ENCODE peak calls at places on chromosome 11, in seven cellular contexts. N, R, D, J, O, I and C are unnamed samples.

GRCh38 chr11:44333271-44334218 is 23.6 kb upstream of the ALX4 start:
- DNase-seq in N (no peak), R (no peak), J (no peak), I (no peak), O (no peak), D (no peak), C (no peak)

GRCh38 chr11:117851852-117852251 is 24.6 kb downstream of the FXYD6 start:
- DNase-seq in N (no peak), J (peak), I (no peak), R (no peak), D (no peak), O (no peak), C (no peak)

GRCh38 chr11:105862736-105863367 is 159.2 kb downstream of the MSANTD4 start:
- DNase-seq in I (peak), D (no peak), N (no peak), R (no peak), J (no peak), O (no peak), C (no peak)

GRCh38 chr11:65433657-65434056 is 11.1 kb downstream of the NEAT1 start:
- DNase-seq in I (no peak), O (no peak), R (no peak), J (no peak), N (no peak), D (no peak), C (no peak)

GRCh38 chr11:72308226-72309073 is 64.5 kb upstream of the PHOX2A start:
- DNase-seq in N (no peak), J (no peak), R (peak), I (no peak), D (no peak), O (no peak), C (peak)

GRCh38 chr11:9672288-9672916 is 8.5 kb downstream of the SWAP70 start:
- DNase-seq in J (no peak), O (no peak), I (no peak), R (no peak), D (no peak), N (no peak), C (no peak)

GRCh38 chr11:2166091-2166851 is 5.3 kb upstream of the INS start:
- DNase-seq in N (no peak), I (no peak), D (peak), O (peak), J (no peak), R (no peak), C (no peak)

GRCh38 chr11:69950621-69951020 is 127.5 kb upstream of the ANO1 start:
- DNase-seq in D (no peak), N (no peak), O (no peak), I (no peak), J (peak), R (no peak), C (no peak)

GRCh38 chr11:2445107-2445947 is 519 bp downstream of the KCNQ1 start:
- DNase-seq in J (peak), O (no peak), D (no peak), N (no peak), R (no peak), I (no peak), C (no peak)

GRCh38 chr11:32752001-32752400 is 42.5 kb downstream of the CCDC73 start:
- DNase-seq in I (no peak), J (no peak), R (no peak), N (no peak), D (no peak), O (no peak), C (no peak)

GRCh38 chr11:48099916-48100446 is 116.6 kb upstream of the OR4B1 start:
- DNase-seq in I (no peak), R (no peak), O (no peak), N (no peak), J (no peak), D (no peak), C (no peak)

GRCh38 chr11:77115181-77115611 is 12.6 kb downstream of the OMP start:
- DNase-seq in D (no peak), N (no peak), O (no peak), I (no peak), J (no peak), R (no peak), C (no peak)

GRCh38 chr11:29002816-29003215 is 894.6 kb downstream of the METTL15 start:
- DNase-seq in I (no peak), J (no peak), D (no peak), O (no peak), R (no peak), N (no peak), C (no peak)

GRCh38 chr11:13327421-13327820 is 49.8 kb downstream of the BMAL1 start:
- DNase-seq in I (no peak), O (no peak), R (no peak), D (no peak), J (no peak), N (no peak), C (no peak)

GRCh38 chr11:17673951-17674350 is 45.4 kb upstream of the MYOD1 start:
- DNase-seq in R (no peak), J (no peak), N (no peak), O (no peak), I (no peak), D (no peak), C (no peak)

GRCh38 chr11:61763930-61764605 is 11.6 kb downstream of the MYRF start:
- DNase-seq in I (no peak), J (no peak), D (no peak), R (no peak), N (no peak), O (no peak), C (no peak)

GRCh38 chr11:65378208-65378927 is 4.1 kb downstream of the SLC25A45 start:
- DNase-seq in D (no peak), R (no peak), N (no peak), J (no peak), I (no peak), O (no peak), C (no peak)

GRCh38 chr11:86589204-86589603 is 83.2 kb downstream of the ME3 start:
- DNase-seq in I (no peak), D (no peak), R (no peak), J (no peak), O (no peak), N (no peak), C (no peak)

GRCh38 chr11:69471329-69472052 is 10.0 kb upstream of the LINC01488 start:
- DNase-seq in O (no peak), I (no peak), J (peak), D (no peak), R (no peak), N (no peak), C (no peak)

GRCh38 chr11:66860449-66860831 is 3.6 kb downstream of the LRFN4 start:
- DNase-seq in R (no peak), J (peak), N (no peak), D (no peak), O (no peak), I (no peak), C (no peak)

GRCh38 chr11:128884054-128884453 is 7.1 kb upstream of the KCNJ5 start:
- DNase-seq in N (no peak), R (no peak), D (no peak), O (no peak), I (no peak), J (no peak), C (no peak)

GRCh38 chr11:95108159-95108611 is 18.5 kb downstream of the ENDOD1 start:
- DNase-seq in R (no peak), N (no peak), I (no peak), O (no peak), D (no peak), J (peak), C (no peak)

GRCh38 chr11:44388828-44389645 is 79.1 kb upstream of the ALX4 start:
- DNase-seq in R (no peak), J (no peak), D (no peak), O (no peak), N (no peak), I (no peak), C (no peak)

GRCh38 chr11:61917357-61918109 is at the start of gene RAB3IL1:
- DNase-seq in N (no peak), D (no peak), O (no peak), J (peak), R (no peak), I (no peak), C (no peak)

GRCh38 chr11:114291847-114292680 is 4.1 kb upstream of the NNMT start:
- DNase-seq in D (no peak), R (no peak), I (peak), O (no peak), N (no peak), J (no peak), C (no peak)

GRCh38 chr11:96794152-96794551 is 404.3 kb downstream of the JRKL start:
- DNase-seq in I (no peak), N (no peak), O (no peak), R (no peak), D (no peak), J (no peak), C (no peak)

GRCh38 chr11:47518212-47518959 is 34.5 kb downstream of the CELF1 start:
- DNase-seq in N (no peak), R (no peak), O (no peak), D (no peak), J (no peak), I (no peak), C (no peak)

GRCh38 chr11:117986981-117987495 is 844 bp downstream of the IL10RA start:
- DNase-seq in D (peak), J (no peak), I (no peak), R (no peak), O (peak), N (peak), C (no peak)

GRCh38 chr11:45806937-45807791 is 2.2 kb downstream of the SLC35C1 start:
- DNase-seq in O (no peak), J (no peak), R (no peak), N (no peak), I (no peak), D (no peak), C (no peak)

GRCh38 chr11:114171257-114172054 is 111.9 kb downstream of the ZBTB16 start:
- DNase-seq in O (no peak), D (no peak), I (no peak), J (peak), N (no peak), R (peak), C (no peak)

GRCh38 chr11:117940736-117941135 is 11.5 kb upstream of the TMPRSS13 start:
- DNase-seq in J (no peak), D (no peak), O (no peak), R (no peak), I (no peak), N (no peak), C (no peak)

GRCh38 chr11:2529636-2530035 is 84.8 kb downstream of the KCNQ1 start:
- DNase-seq in J (peak), N (no peak), D (no peak), O (no peak), I (no peak), R (no peak), C (no peak)

GRCh38 chr11:20010106-20010860 is 150.0 kb downstream of the DBX1 start:
- DNase-seq in J (no peak), I (no peak), O (no peak), N (no peak), D (no peak), R (no peak), C (no peak)

GRCh38 chr11:10429526-10429925 is 25.5 kb upstream of the AMPD3 start:
- DNase-seq in J (no peak), O (no peak), D (no peak), N (no peak), R (no peak), I (no peak), C (no peak)

GRCh38 chr11:61041755-61042518 is 60.4 kb upstream of the CD5 start:
- DNase-seq in N (peak), D (peak), R (no peak), I (no peak), O (peak), J (peak), C (no peak)

GRCh38 chr11:118180300-118180703 is 3.9 kb upstream of the SCN2B start:
- DNase-seq in D (no peak), I (peak), J (no peak), N (no peak), R (no peak), O (no peak), C (no peak)

GRCh38 chr11:8826901-8827560 is 84.0 kb upstream of the AKIP1 start:
- DNase-seq in N (no peak), J (no peak), D (no peak), R (no peak), I (no peak), O (no peak), C (no peak)

GRCh38 chr11:61193596-61193995 is 9.7 kb upstream of the PGA3 start:
- DNase-seq in R (no peak), D (no peak), N (no peak), O (no peak), J (no peak), I (no peak), C (no peak)